ENCODE peak calls at places on chromosomes 12 and 14, in four cellular contexts. Z is K562, W is H1, P is HCT116. J is an unnamed sample. For H3K27me3, the result is how much of the 10 kb centered on the place peaks cover.

GRCh38 chr12:41274643-41275042 is 86.5 kb downstream of the PDZRN4 start:
- DNase-seq in W (no peak), Z (no peak), P (no peak), J (no peak)

GRCh38 chr14:31930493-31931225 is 146.4 kb upstream of the ARHGAP5 start:
- DNase-seq in Z (no peak), W (no peak), P (no peak), J (no peak)

GRCh38 chr12:65911321-65911720 is 87.0 kb downstream of the HMGA2 start:
- DNase-seq in Z (no peak), P (no peak), W (no peak), J (no peak)

GRCh38 chr12:113062502-113063395 is 6.2 kb downstream of the DTX1 start:
- DNase-seq in W (no peak), Z (no peak), P (no peak), J (no peak)

GRCh38 chr12:132475304-132476037 is 14.5 kb upstream of the FBRSL1 start:
- DNase-seq in Z (peak), W (no peak), P (no peak), J (no peak)

GRCh38 chr12:46682148-46682547 is 143.6 kb downstream of the SLC38A4 start:
- DNase-seq in P (no peak), W (no peak), Z (no peak), J (no peak)

GRCh38 chr14:74852922-74853530 is 22.9 kb downstream of the PROX2 start:
- DNase-seq in P (no peak), Z (no peak), W (no peak), J (no peak)

GRCh38 chr14:99676657-99677056 is 7.4 kb upstream of the CYP46A1 start:
- DNase-seq in P (no peak), Z (no peak), W (no peak), J (no peak)

GRCh38 chr14:32594766-32595165 is 265.7 kb downstream of the AKAP6 start:
- DNase-seq in Z (no peak), W (no peak), P (no peak), J (no peak)

GRCh38 chr14:30681752-30682355 is 59.7 kb downstream of the SCFD1 start:
- DNase-seq in Z (peak), P (peak), W (no peak), J (peak)

GRCh38 chr14:31411218-31411727 is 9.1 kb downstream of the HEATR5A start:
- DNase-seq in W (no peak), Z (no peak), P (no peak), J (no peak)

GRCh38 chr12:12425616-12426015 is 68.7 kb downstream of the BORCS5 start:
- DNase-seq in W (no peak), P (no peak), Z (no peak), J (no peak)

GRCh38 chr12:100899301-100899700 is 104.7 kb downstream of the ANO4 start:
- DNase-seq in W (no peak), Z (no peak), P (no peak), J (no peak)

GRCh38 chr12:62783881-62784280 is 151.1 kb downstream of the PPM1H start:
- DNase-seq in P (no peak), Z (no peak), W (no peak), J (peak)

GRCh38 chr12:60947533-60947932 is 1312.7 kb upstream of the USP15 start:
- DNase-seq in Z (no peak), P (no peak), W (no peak), J (no peak)

GRCh38 chr14:52917732-52918131 is 33.1 kb downstream of the FERMT2 start:
- DNase-seq in Z (no peak), P (no peak), W (no peak), J (no peak)

GRCh38 chr14:103087343-103087835 is 3.4 kb downstream of the LBHD2 start:
- DNase-seq in W (no peak), P (no peak), Z (no peak), J (peak)

GRCh38 chr12:2341871-2342270 is 289.1 kb downstream of the CACNA1C start:
- DNase-seq in P (no peak), W (no peak), Z (no peak), J (no peak)

GRCh38 chr12:82682326-82682725 is 4.4 kb upstream of the TMTC2 start:
- DNase-seq in P (no peak), W (no peak), Z (no peak), J (peak)

GRCh38 chr14:37599527-37600368 is 4.3 kb downstream of the TTC6 start:
- DNase-seq in P (no peak), Z (no peak), W (peak), J (peak)

GRCh38 chr12:88973998-88974397 is 378.3 kb downstream of the DUSP6 start:
- DNase-seq in P (no peak), W (no peak), Z (no peak), J (no peak)

GRCh38 chr12:40039598-40039997 is 66.3 kb downstream of the SLC2A13 start:
- DNase-seq in P (no peak), Z (no peak), W (no peak), J (no peak)

GRCh38 chr12:58920102-58920955 is at the start of gene LRIG3:
- DNase-seq in W (peak), P (peak), Z (peak), J (peak)

GRCh38 chr14:75310295-75311059 is 31.8 kb downstream of the FOS start:
- DNase-seq in W (peak), Z (no peak), P (no peak), J (peak)

GRCh38 chr14:44896275-44897040 is 65.3 kb downstream of the KLHL28 start:
- DNase-seq in P (no peak), W (no peak), Z (no peak), J (no peak)

GRCh38 chr12:109331546-109331945 is 16.2 kb upstream of the MYO1H start:
- DNase-seq in W (no peak), Z (no peak), P (no peak), J (no peak)

GRCh38 chr14:75831455-75831854 is 150.3 kb downstream of the TGFB3 start:
- DNase-seq in P (no peak), W (no peak), Z (peak), J (no peak)

GRCh38 chr12:13094349-13094748 is 9.1 kb downstream of the GSG1 start:
- DNase-seq in W (no peak), Z (no peak), P (no peak), J (no peak)

GRCh38 chr12:54028324-54029201 is at the start of gene HOXC6:
- DNase-seq in W (no peak), P (no peak), Z (peak), J (peak)

GRCh38 chr12:21305666-21306065 is 29.1 kb downstream of the SLCO1A2 start:
- DNase-seq in W (no peak), P (no peak), Z (no peak), J (no peak)

GRCh38 chr14:103867523-103867953 is 20.2 kb upstream of the PPP1R13B start:
- DNase-seq in W (peak), Z (no peak), P (no peak), J (no peak)

GRCh38 chr12:64459388-64460024 is 7.6 kb downstream of the TBK1 start:
- DNase-seq in P (no peak), Z (no peak), W (no peak), J (peak)

GRCh38 chr12:88922816-88923215 is 342.5 kb upstream of the KITLG start:
- DNase-seq in P (no peak), W (no peak), Z (no peak), J (no peak)

GRCh38 chr14:44370727-44371126 is 136.4 kb downstream of the FSCB start:
- DNase-seq in W (no peak), P (no peak), Z (no peak), J (no peak)

GRCh38 chr12:26290560-26290959 is 95.2 kb downstream of the SSPN start:
- DNase-seq in P (no peak), Z (no peak), W (no peak), J (no peak)

GRCh38 chr12:89461649-89462612 is 62.7 kb downstream of the GALNT4 start:
- DNase-seq in W (no peak), Z (peak), P (peak), J (peak)

GRCh38 chr12:31966558-31967205 is 7.5 kb downstream of the RESF1 start:
- DNase-seq in W (no peak), Z (no peak), P (no peak), J (no peak)

GRCh38 chr14:105844810-105845724 is 318.7 kb downstream of the TMEM121 start:
- DNase-seq in W (no peak), Z (no peak), P (no peak), J (no peak)

GRCh38 chr12:18837025-18837424 is 99.1 kb downstream of the CAPZA3 start:
- DNase-seq in Z (no peak), P (no peak), W (no peak), J (no peak)

GRCh38 chr12:113056631-113057488 is at the start of gene DTX1:
- DNase-seq in Z (no peak), P (no peak), W (no peak), J (peak)

GRCh38 chr12:47777741-47778558 is 4.9 kb downstream of the SLC48A1 start:
- DNase-seq in W (no peak), Z (peak), P (no peak), J (no peak)
- TF ChIP-seq POLR2AphosphoS5 in W (no peak), Z (peak), P (no peak), J (no peak)

GRCh38 chr12:45050331-45050750 is 558 bp downstream of the DBX2 start:
- DNase-seq in Z (no peak), W (peak), P (no peak), J (peak)

GRCh38 chr12:45051490-45052105 is 699 bp upstream of the DBX2 start:
- DNase-seq in W (peak), P (no peak), Z (no peak), J (peak)

GRCh38 chr12:45049912-45050318 is 984 bp downstream of the DBX2 start:
- DNase-seq in W (no peak), Z (no peak), P (no peak), J (peak)

DNA sequence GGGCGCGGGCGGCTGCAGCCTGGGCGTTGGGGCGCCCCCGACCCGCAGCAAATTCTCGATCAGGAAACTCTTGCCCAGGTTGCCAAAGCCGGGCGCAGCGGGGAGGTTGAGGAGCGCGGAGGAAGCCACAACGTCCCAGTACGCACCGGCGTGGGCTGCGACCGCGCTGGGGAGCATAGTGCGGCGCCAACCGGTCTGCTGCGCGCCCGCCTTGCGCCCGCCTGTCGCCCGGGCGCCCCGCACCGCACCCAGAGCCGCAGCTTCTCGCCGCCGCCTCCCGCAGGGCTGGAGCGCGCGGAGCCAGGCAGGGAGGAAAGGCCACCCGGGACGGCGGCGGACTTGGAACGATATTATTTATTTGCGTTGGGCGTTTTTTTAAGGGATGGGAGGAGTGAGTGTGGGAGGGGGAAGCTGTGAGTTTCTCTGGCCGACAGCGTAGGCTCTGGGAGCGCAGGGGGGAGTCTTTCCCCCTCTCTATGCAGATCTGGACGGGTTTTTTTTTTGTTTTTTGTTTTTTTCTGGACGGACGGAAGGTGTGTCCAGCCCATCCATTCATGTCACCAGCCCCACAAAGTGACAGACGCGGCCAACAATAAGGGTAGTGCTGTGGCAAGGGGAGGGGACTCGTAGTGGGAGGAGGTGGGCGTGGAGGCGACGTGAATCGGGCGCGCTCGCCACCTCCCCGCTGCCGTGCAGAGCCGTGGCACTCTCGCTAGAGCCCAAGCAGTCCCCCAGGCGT is at the start of gene DBX2:
- DNase-seq in Z (no peak), W (peak), P (no peak), J (peak)
- H2AFZ ChIP-seq in Z (no peak), W (peak), P (no peak), J (peak)

GRCh38 chr14:60647837-60648168 is 1.5 kb downstream of the SIX1 start:
- DNase-seq in W (no peak), P (no peak), Z (no peak), J (no peak)
- H3K27me3 ChIP-seq in W (half or more), P (under half), Z (under half), J (half or more)

DNA sequence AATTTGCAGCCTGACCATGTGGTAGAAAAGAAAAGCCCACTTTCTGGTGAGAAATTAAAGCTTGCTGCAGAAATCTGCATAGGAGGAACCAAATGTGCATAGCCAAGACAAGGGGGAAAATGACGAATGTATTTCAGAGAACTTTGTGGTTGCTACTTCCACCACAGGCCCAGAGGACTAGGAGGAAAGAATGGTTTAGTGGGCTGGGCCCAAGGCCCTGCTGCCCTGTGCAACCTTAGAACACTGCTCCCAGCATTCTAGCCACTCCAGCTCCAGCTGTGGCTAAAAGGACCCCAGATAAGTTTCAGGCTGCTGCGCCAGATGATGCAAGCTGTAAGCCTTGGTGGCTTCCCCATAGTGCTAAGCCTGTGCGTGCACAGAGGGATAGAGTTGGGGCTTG is 764.3 kb downstream of the SLC6A15 start:
- DNase-seq in W (no peak), Z (no peak), P (no peak), J (no peak)
- TF ChIP-seq POLR2AphosphoS5 in W (no peak), Z (no peak), P (no peak), J (no peak)

GRCh38 chr12:25194211-25194610 is 749 bp downstream of the DNAI7 start:
- DNase-seq in W (no peak), Z (no peak), P (no peak), J (no peak)
- H2AFZ ChIP-seq in W (no peak), Z (peak), P (no peak), J (peak)

GRCh38 chr12:52090291-52090690 is 10.8 kb downstream of the SMIM41 start:
- DNase-seq in P (no peak), Z (no peak), W (no peak), J (no peak)

GRCh38 chr12:52086366-52086765 is 6.9 kb downstream of the SMIM41 start:
- DNase-seq in W (no peak), Z (no peak), P (no peak), J (no peak)

GRCh38 chr12:52089491-52089890 is 10.0 kb downstream of the SMIM41 start:
- DNase-seq in P (no peak), Z (no peak), W (no peak), J (no peak)

GRCh38 chr12:52086944-52087835 is 7.7 kb downstream of the SMIM41 start:
- DNase-seq in Z (no peak), W (no peak), P (no peak), J (no peak)

DNA sequence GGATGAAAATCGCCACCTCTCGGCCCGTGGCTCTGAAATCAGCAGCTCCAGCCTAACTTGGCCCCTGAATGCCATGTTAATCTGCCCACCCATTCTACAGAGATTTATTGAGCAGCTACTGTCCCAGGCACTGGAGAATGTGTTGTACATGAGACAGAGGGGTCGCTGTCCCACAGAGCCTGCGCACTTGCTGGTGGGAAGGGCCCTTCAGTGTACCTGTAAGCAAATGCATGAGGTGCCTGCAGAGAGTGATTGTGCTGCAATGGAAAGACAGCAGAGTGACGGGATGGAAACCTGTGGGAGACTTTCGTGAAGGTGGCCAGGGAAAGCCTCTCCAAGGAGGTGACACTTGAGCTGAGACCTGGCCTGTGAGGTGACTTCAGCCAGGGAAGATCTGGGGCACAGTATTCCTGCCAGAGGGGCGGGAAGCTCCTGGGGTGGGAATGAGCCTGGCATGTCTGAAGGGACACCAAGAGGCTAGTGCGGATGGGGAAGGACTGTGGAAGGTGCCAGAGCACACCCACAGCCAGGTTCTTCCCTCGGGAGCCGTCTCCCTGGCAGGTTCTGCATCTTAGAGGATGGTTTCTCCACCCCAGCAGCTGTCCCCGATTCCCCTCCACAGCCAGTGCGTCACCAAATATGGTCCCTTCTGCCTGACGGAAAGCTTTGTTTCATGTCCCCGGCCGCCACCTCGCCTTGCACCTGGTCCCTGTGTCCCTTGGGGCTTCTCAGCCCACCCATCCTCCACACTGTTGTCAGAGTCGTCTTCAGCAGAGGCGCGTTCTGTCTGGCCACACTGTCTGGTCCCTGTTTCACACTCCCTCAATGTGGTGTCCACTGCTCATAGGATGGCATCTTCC is 8.7 kb downstream of the SMIM41 start:
- DNase-seq in P (no peak), W (no peak), Z (no peak), J (no peak)
- H3K27me3 ChIP-seq in P (under half), W (under half), Z (half or more), J (under half)

DNA sequence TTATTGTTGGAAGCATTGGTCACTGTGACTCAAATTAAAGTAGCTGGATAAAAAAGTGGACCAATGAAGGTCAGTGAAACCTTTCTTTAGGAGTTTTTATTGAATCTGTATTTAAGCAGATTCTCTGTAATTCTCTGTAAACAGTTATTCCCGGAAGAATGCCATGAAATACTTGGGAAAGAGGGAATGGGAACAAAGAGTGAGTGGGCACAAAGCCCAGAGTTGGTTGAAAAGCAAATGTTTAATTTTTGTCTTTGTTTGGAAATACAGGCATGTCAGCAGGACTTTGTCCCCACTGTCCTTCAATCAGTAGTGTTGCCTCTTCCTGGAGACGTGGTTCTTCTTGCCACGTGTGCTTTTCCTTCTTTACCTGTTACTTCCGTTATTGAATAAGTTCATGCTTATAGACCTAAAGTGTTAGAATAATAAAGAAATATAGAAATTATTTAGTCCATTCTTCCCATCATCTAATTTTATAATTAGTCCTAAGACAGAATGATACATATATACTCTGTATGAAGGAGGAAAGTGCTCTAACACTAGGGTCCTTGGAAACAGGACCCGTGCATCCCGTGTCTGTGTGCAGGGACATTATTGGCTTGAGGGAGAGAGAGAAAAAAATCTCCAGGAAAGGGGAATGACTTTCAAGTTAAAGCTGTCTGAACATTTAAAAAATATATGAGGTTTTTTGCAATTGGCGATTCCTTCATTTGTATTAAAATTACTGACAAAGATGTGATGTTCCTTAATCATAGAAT is 2.0 kb upstream of the ANG start:
- DNase-seq in W (no peak), P (no peak), Z (no peak), J (no peak)
- TF ChIP-seq POLR2AphosphoS5 in W (no peak), P (no peak), Z (no peak), J (no peak)

J was measured in GM23338.